ENCODE peak calls at places on chromosomes 12 and 14, in four cellular contexts. One of them, this sample, is unnamed.

GRCh38 chr12:69254046-69254445 is 14.7 kb downstream of the CPSF6 start:
- DNase-seq in cardiac muscle cell: peak; percentile 67
- DNase-seq in transverse colon: no peak
- DNase-seq in foreskin fibroblast: peak; percentile 51
- DNase-seq in this sample: no peak

GRCh38 chr14:68671899-68672298 is 121.0 kb downstream of the ZFP36L1 start:
- DNase-seq in cardiac muscle cell: no peak
- DNase-seq in transverse colon: no peak
- DNase-seq in foreskin fibroblast: no peak
- DNase-seq in this sample: no peak

GRCh38 chr12:131089526-131090253 is 136.0 kb downstream of the ADGRD1 start:
- DNase-seq in cardiac muscle cell: no peak
- DNase-seq in foreskin fibroblast: no peak
- DNase-seq in transverse colon: no peak
- DNase-seq in this sample: no peak

GRCh38 chr14:37081220-37081619 is 91.2 kb downstream of the SLC25A21 start:
- DNase-seq in foreskin fibroblast: peak; percentile 10
- DNase-seq in transverse colon: no peak
- DNase-seq in cardiac muscle cell: no peak
- DNase-seq in this sample: no peak

GRCh38 chr14:80987235-80988032 is 32.0 kb downstream of the TSHR start:
- DNase-seq in transverse colon: peak; percentile 78
- DNase-seq in cardiac muscle cell: peak; percentile 77
- DNase-seq in foreskin fibroblast: peak; percentile 78
- DNase-seq in this sample: peak; percentile 26

GRCh38 chr14:63237791-63238190 is 33.5 kb downstream of the RHOJ start:
- DNase-seq in foreskin fibroblast: no peak
- DNase-seq in cardiac muscle cell: no peak
- DNase-seq in transverse colon: no peak
- DNase-seq in this sample: no peak

GRCh38 chr14:102891556-102891955 is 30.9 kb upstream of the AMN start:
- DNase-seq in transverse colon: no peak
- DNase-seq in cardiac muscle cell: peak; percentile 34
- DNase-seq in foreskin fibroblast: peak; percentile 77
- DNase-seq in this sample: peak; percentile 30

GRCh38 chr12:44571031-44571550 is 305.0 kb downstream of the NELL2 start:
- DNase-seq in cardiac muscle cell: no peak
- DNase-seq in foreskin fibroblast: no peak
- DNase-seq in transverse colon: no peak
- DNase-seq in this sample: no peak

GRCh38 chr14:70995671-70996070 is 88.4 kb downstream of the PCNX1 start:
- DNase-seq in cardiac muscle cell: no peak
- DNase-seq in transverse colon: peak; percentile 21
- DNase-seq in foreskin fibroblast: no peak
- DNase-seq in this sample: no peak

GRCh38 chr14:106551265-106551664 is 1024.9 kb downstream of the TMEM121 start:
- DNase-seq in cardiac muscle cell: no peak
- DNase-seq in foreskin fibroblast: no peak
- DNase-seq in transverse colon: no peak
- DNase-seq in this sample: no peak

GRCh38 chr14:100019156-100019882 is 45.9 kb upstream of the EVL start:
- DNase-seq in foreskin fibroblast: no peak
- DNase-seq in transverse colon: no peak
- DNase-seq in cardiac muscle cell: peak; percentile 46
- DNase-seq in this sample: no peak

GRCh38 chr14:24483604-24484252 is 24.3 kb downstream of the CMA1 start:
- DNase-seq in foreskin fibroblast: peak; percentile 28
- DNase-seq in transverse colon: no peak
- DNase-seq in cardiac muscle cell: peak; percentile 87
- DNase-seq in this sample: peak; percentile 8

GRCh38 chr14:31030406-31030805 is 4.2 kb upstream of the STRN3 start:
- DNase-seq in foreskin fibroblast: no peak
- DNase-seq in transverse colon: no peak
- DNase-seq in cardiac muscle cell: no peak
- DNase-seq in this sample: no peak

GRCh38 chr14:22987291-22987690 is 4.9 kb upstream of the AJUBA start:
- DNase-seq in cardiac muscle cell: no peak
- DNase-seq in transverse colon: no peak
- DNase-seq in foreskin fibroblast: no peak
- DNase-seq in this sample: no peak

GRCh38 chr14:23005451-23005850 is 4.5 kb downstream of the C14orf93 start:
- DNase-seq in transverse colon: no peak
- DNase-seq in cardiac muscle cell: no peak
- DNase-seq in foreskin fibroblast: no peak
- DNase-seq in this sample: no peak

GRCh38 chr14:103552011-103552797 is 10.3 kb downstream of the BAG5 start:
- DNase-seq in transverse colon: no peak
- DNase-seq in cardiac muscle cell: peak; percentile 33
- DNase-seq in foreskin fibroblast: peak; percentile 79
- DNase-seq in this sample: no peak

GRCh38 chr12:111429760-111430417 is 24.2 kb downstream of the SH2B3 start:
- DNase-seq in cardiac muscle cell: no peak
- DNase-seq in foreskin fibroblast: no peak
- DNase-seq in transverse colon: no peak
- DNase-seq in this sample: no peak

GRCh38 chr14:101535232-101535631 is 26.1 kb upstream of the DIO3 start:
- DNase-seq in cardiac muscle cell: no peak
- DNase-seq in foreskin fibroblast: no peak
- DNase-seq in transverse colon: peak; percentile 27
- DNase-seq in this sample: no peak

GRCh38 chr14:101539929-101540328 is 21.4 kb upstream of the DIO3 start:
- DNase-seq in foreskin fibroblast: no peak
- DNase-seq in transverse colon: no peak
- DNase-seq in cardiac muscle cell: no peak
- DNase-seq in this sample: no peak

GRCh38 chr14:101535808-101536207 is 25.5 kb upstream of the DIO3 start:
- DNase-seq in transverse colon: no peak
- DNase-seq in cardiac muscle cell: no peak
- DNase-seq in foreskin fibroblast: no peak
- DNase-seq in this sample: no peak

GRCh38 chr14:101538865-101539264 is 22.4 kb upstream of the DIO3 start:
- DNase-seq in foreskin fibroblast: no peak
- DNase-seq in cardiac muscle cell: no peak
- DNase-seq in transverse colon: no peak
- DNase-seq in this sample: no peak

DNA sequence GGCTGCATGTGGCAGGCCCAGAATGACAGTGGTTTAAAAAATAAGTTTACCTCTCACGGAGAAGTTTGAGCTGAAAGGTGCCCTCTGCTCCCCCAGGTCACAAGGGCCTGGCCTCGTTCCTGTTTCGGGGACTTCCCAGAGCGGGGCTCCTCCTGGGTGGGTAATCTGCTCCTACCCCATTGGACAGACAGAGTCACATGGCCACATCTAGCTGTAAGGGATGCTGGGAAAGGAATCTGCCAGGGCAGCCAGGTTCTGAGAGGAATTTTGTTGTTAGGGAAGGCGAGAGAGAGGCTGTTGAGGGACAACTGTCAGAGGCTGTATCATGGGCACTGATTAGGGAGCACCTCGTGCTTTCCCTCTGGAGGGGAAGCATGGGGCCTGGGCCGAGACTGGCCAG is 24.0 kb upstream of the DIO3 start:
- DNase-seq in transverse colon: no peak
- DNase-seq in cardiac muscle cell: no peak
- DNase-seq in foreskin fibroblast: no peak
- DNase-seq in this sample: no peak
- H3K4me3 ChIP-seq in transverse colon: no peak overlapping the region
- H3K4me3 ChIP-seq in cardiac muscle cell: no peak overlapping the region
- H3K4me3 ChIP-seq in foreskin fibroblast: no peak overlapping the region
- H3K4me3 ChIP-seq in this sample: no peak overlapping the region

DNA sequence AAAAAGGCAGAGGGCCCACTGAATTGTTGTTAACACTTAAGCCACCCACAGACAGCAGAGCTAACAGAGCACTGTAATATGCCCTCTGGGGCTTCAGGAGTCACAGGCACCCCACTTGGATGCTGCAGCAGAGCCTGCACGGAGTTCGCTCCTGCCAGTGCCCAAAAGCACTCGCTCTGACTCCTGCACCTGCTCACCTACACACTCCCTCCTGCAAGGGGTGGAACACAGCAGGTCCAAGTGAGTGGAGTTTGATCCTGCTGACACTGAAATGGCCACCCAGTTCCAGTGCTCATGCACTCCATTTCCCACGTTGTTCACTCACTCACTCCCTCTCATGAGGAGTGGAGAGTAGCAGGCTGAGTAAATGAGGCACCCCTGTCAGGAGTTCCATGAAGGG is 68.8 kb downstream of the OSBPL8 start:
- DNase-seq in foreskin fibroblast: no peak
- DNase-seq in transverse colon: no peak
- DNase-seq in cardiac muscle cell: no peak
- DNase-seq in this sample: no peak
- H3K4me3 ChIP-seq in foreskin fibroblast: no peak overlapping the region
- H3K4me3 ChIP-seq in transverse colon: no peak overlapping the region
- H3K4me3 ChIP-seq in cardiac muscle cell: no peak overlapping the region
- H3K4me3 ChIP-seq in this sample: no peak overlapping the region

GRCh38 chr12:97941686-97942354 is 479.2 kb downstream of the RMST start:
- DNase-seq in cardiac muscle cell: no peak
- DNase-seq in transverse colon: no peak
- DNase-seq in foreskin fibroblast: no peak
- DNase-seq in this sample: no peak

GRCh38 chr12:97940629-97941028 is 478.0 kb downstream of the RMST start:
- DNase-seq in transverse colon: no peak
- DNase-seq in foreskin fibroblast: peak; percentile 16
- DNase-seq in cardiac muscle cell: peak; percentile 5
- DNase-seq in this sample: no peak

GRCh38 chr12:97940105-97940504 is 477.5 kb downstream of the RMST start:
- DNase-seq in foreskin fibroblast: no peak
- DNase-seq in transverse colon: no peak
- DNase-seq in cardiac muscle cell: no peak
- DNase-seq in this sample: no peak

GRCh38 chr12:97936165-97936564 is 473.6 kb downstream of the RMST start:
- DNase-seq in foreskin fibroblast: no peak
- DNase-seq in transverse colon: no peak
- DNase-seq in cardiac muscle cell: no peak
- DNase-seq in this sample: no peak

GRCh38 chr12:97939141-97939540 is 476.5 kb downstream of the RMST start:
- DNase-seq in cardiac muscle cell: no peak
- DNase-seq in foreskin fibroblast: no peak
- DNase-seq in transverse colon: no peak
- DNase-seq in this sample: no peak
- H3K4me3 ChIP-seq in cardiac muscle cell: no peak overlapping the region
- H3K4me3 ChIP-seq in foreskin fibroblast: no peak overlapping the region
- H3K4me3 ChIP-seq in transverse colon: no peak overlapping the region
- H3K4me3 ChIP-seq in this sample: no peak overlapping the region

GRCh38 chr12:92541024-92541423 is 161.8 kb upstream of the PLEKHG7 start:
- DNase-seq in transverse colon: no peak
- DNase-seq in foreskin fibroblast: no peak
- DNase-seq in cardiac muscle cell: no peak
- DNase-seq in this sample: no peak

GRCh38 chr12:92546259-92546825 is 156.4 kb upstream of the PLEKHG7 start:
- DNase-seq in cardiac muscle cell: no peak
- DNase-seq in foreskin fibroblast: no peak
- DNase-seq in transverse colon: no peak
- DNase-seq in this sample: no peak

GRCh38 chr12:92543359-92543758 is 159.4 kb upstream of the PLEKHG7 start:
- DNase-seq in cardiac muscle cell: no peak
- DNase-seq in transverse colon: peak; percentile 29
- DNase-seq in foreskin fibroblast: no peak
- DNase-seq in this sample: no peak

GRCh38 chr12:92544321-92544720 is 158.5 kb upstream of the PLEKHG7 start:
- DNase-seq in cardiac muscle cell: no peak
- DNase-seq in foreskin fibroblast: no peak
- DNase-seq in transverse colon: no peak
- DNase-seq in this sample: no peak

DNA sequence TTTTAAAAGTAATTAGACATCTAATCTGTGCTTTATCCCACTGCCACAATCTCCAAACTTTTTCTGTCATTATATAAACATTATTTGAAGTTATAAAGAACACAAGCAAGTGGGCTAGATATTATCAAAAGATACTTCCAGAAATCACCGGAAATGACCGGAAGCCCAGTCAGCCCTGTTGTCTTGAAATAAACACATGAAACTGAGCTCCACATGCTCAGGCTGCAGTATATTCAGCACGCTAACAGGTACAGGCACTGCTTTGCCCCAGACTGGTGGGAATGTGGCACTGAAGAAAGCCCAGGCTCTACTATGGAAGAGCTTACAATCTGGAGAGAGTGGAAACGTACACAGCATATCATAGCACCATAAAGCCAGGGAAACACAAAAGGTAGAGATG is 158.9 kb upstream of the PLEKHG7 start:
- DNase-seq in transverse colon: no peak
- DNase-seq in foreskin fibroblast: no peak
- DNase-seq in cardiac muscle cell: no peak
- DNase-seq in this sample: no peak
- H3K4me3 ChIP-seq in transverse colon: peak overlapping the region; percentile 8
- H3K4me3 ChIP-seq in foreskin fibroblast: no peak overlapping the region
- H3K4me3 ChIP-seq in cardiac muscle cell: no peak overlapping the region
- H3K4me3 ChIP-seq in this sample: no peak overlapping the region

GRCh38 chr12:50110127-50110761 is 1.8 kb upstream of the COX14 start:
- DNase-seq in cardiac muscle cell: no peak
- DNase-seq in transverse colon: peak; percentile 78
- DNase-seq in foreskin fibroblast: peak; percentile 55
- DNase-seq in this sample: no peak

GRCh38 chr12:50110762-50111416 is 1.1 kb upstream of the COX14 start:
- DNase-seq in transverse colon: peak; percentile 73
- DNase-seq in cardiac muscle cell: no peak
- DNase-seq in foreskin fibroblast: peak; percentile 72
- DNase-seq in this sample: no peak

GRCh38 chr12:50111417-50111692 is 681 bp upstream of the COX14 start:
- DNase-seq in transverse colon: no peak
- DNase-seq in cardiac muscle cell: no peak
- DNase-seq in foreskin fibroblast: no peak
- DNase-seq in this sample: no peak

GRCh38 chr12:50111693-50112455 is at the start of gene COX14:
- DNase-seq in foreskin fibroblast: peak; percentile 100
- DNase-seq in transverse colon: peak; percentile 99
- DNase-seq in cardiac muscle cell: peak; percentile 100
- DNase-seq in this sample: peak; percentile 98

DNA sequence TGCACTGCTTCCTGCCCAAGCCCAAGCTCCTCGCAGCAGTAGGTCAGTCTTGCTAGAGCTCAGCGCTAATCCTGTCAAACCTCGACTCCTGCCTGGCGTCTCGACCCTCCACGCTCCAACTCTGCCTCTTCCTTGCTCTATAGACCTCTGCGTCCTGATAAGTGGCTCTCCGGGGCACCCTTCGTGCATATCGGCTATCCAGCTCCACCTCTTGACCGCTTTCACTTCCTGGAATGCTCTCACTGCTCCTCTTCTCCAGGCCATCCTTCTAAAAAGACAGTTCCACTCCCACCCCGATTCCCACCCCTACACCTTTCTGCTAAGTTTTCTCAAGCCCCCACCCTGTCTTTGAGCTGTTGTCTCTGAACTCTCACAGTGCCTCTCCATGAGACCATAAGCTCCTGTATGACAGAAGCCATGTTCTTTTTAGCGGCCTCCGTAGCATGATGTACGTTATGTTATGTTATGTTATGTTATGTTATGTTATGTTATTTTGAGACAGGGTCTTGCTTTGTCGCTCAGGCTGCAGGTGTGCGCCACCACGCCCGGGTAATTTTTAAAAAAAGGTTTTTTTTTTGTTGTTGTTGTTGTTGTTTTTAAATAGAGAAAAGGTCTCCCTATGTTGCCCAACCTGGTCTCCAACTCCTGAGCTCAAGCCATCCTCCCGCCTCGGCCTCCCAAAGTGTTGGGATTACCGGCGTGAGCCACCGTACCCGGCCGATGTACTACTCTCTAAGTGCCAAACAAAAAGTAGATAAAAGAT is 601 bp downstream of the COX14 start:
- DNase-seq in foreskin fibroblast: peak; percentile 65
- DNase-seq in transverse colon: no peak
- DNase-seq in cardiac muscle cell: no peak
- DNase-seq in this sample: no peak
- H3K4me3 ChIP-seq in foreskin fibroblast: peak overlapping the region; percentile 90
- H3K4me3 ChIP-seq in transverse colon: peak overlapping the region; percentile 84
- H3K4me3 ChIP-seq in cardiac muscle cell: peak overlapping the region; percentile 78
- H3K4me3 ChIP-seq in this sample: peak overlapping the region; percentile 99

This sample was measured in skeletal muscle cell.